ENCODE peak calls at places on chromosomes 5 and 9, in six cellular contexts. L, J, P, U, I and X are unnamed samples.

GRCh38 chr5:195401-196160 is 4.3 kb downstream of the LRRC14B start:
- DNase-seq in L (no peak), U (no peak), I (no peak), P (no peak), J (no peak), X (no peak)

GRCh38 chr5:77449277-77449676 is 42.8 kb downstream of the WDR41 start:
- DNase-seq in U (no peak), I (no peak), P (no peak), L (no peak), J (no peak), X (no peak)

GRCh38 chr9:105063665-105064247 is 135.8 kb upstream of the ABCA1 start:
- DNase-seq in I (no peak), U (peak), P (no peak), L (peak), J (no peak), X (peak)

GRCh38 chr5:178145965-178146820 is 7.5 kb downstream of the NHP2 start:
- DNase-seq in P (peak), L (peak), J (peak), U (peak), I (peak), X (peak)

GRCh38 chr9:95316274-95316673 is 1.2 kb downstream of the FANCC start:
- DNase-seq in J (no peak), I (no peak), L (no peak), U (no peak), P (no peak), X (no peak)

GRCh38 chr9:131799177-131799823 is 59.4 kb upstream of the RAPGEF1 start:
- DNase-seq in P (peak), I (no peak), U (no peak), L (peak), J (peak), X (peak)

GRCh38 chr5:32984851-32985250 is 273.7 kb downstream of the NPR3 start:
- DNase-seq in L (peak), J (no peak), P (no peak), U (no peak), I (no peak), X (no peak)

GRCh38 chr9:116901260-116901659 is 214.2 kb downstream of the TRIM32 start:
- DNase-seq in L (peak), J (no peak), P (no peak), I (no peak), U (peak), X (peak)

GRCh38 chr9:70475211-70475610 is 60.8 kb upstream of the KLF9 start:
- DNase-seq in P (no peak), U (no peak), J (no peak), L (no peak), I (no peak), X (peak)

GRCh38 chr5:145499483-145499882 is 335.7 kb downstream of the PRELID2 start:
- DNase-seq in I (no peak), L (peak), P (no peak), J (no peak), U (no peak), X (peak)

GRCh38 chr9:120138955-120139354 is 441.0 kb downstream of the CDK5RAP2 start:
- DNase-seq in U (no peak), J (no peak), P (no peak), L (no peak), I (no peak), X (no peak)

GRCh38 chr9:118929317-118929716 is 439.9 kb downstream of the BRINP1 start:
- DNase-seq in L (peak), P (no peak), U (no peak), J (no peak), I (no peak), X (peak)

GRCh38 chr5:129460951-129461815 is 1.1 kb downstream of the ADAMTS19 start:
- DNase-seq in I (no peak), U (peak), J (peak), P (peak), L (no peak), X (peak)

GRCh38 chr5:172550996-172551395 is 90.1 kb upstream of the NEURL1B start:
- DNase-seq in J (no peak), L (no peak), P (no peak), I (no peak), U (no peak), X (no peak)

GRCh38 chr5:95761771-95762680 is 30.9 kb downstream of the RHOBTB3 start:
- DNase-seq in U (no peak), J (no peak), P (no peak), I (no peak), L (peak), X (peak)

GRCh38 chr9:110640736-110641135 is 27.9 kb upstream of the MUSK start:
- DNase-seq in U (no peak), L (no peak), I (no peak), P (no peak), J (no peak), X (no peak)

GRCh38 chr9:123119566-123119965 is 86.1 kb downstream of the GPR21 start:
- DNase-seq in J (no peak), I (no peak), L (no peak), P (no peak), U (peak), X (no peak)

GRCh38 chr9:92759990-92760893 is 4.4 kb downstream of the BICD2 start:
- DNase-seq in U (no peak), L (no peak), P (peak), I (no peak), J (no peak), X (no peak)

GRCh38 chr5:31385774-31386537 is 145.9 kb downstream of the DROSHA start:
- DNase-seq in P (no peak), I (no peak), L (peak), J (no peak), U (no peak), X (peak)

GRCh38 chr9:36903541-36904435 is 130.3 kb downstream of the PAX5 start:
- DNase-seq in J (no peak), P (no peak), U (no peak), L (peak), I (no peak), X (peak)

GRCh38 chr5:93886917-93887361 is 145.5 kb upstream of the POU5F2 start:
- DNase-seq in P (no peak), I (no peak), U (no peak), L (peak), J (no peak), X (peak)

GRCh38 chr9:12930906-12931305 is 156.1 kb downstream of the LURAP1L start:
- DNase-seq in L (peak), J (no peak), U (no peak), P (no peak), I (no peak), X (peak)

GRCh38 chr5:97135868-97136267 is 6.5 kb downstream of the LIX1 start:
- DNase-seq in P (no peak), J (no peak), U (no peak), L (no peak), I (no peak), X (no peak)

GRCh38 chr5:132001647-132002561 is 9.6 kb downstream of the ACSL6 start:
- DNase-seq in U (no peak), L (peak), I (no peak), J (no peak), P (peak), X (peak)

GRCh38 chr5:129672006-129672405 is 75.9 kb upstream of the MINAR2 start:
- DNase-seq in U (no peak), L (no peak), I (no peak), J (no peak), P (no peak), X (no peak)

GRCh38 chr5:148002471-148002870 is 61.3 kb upstream of the SPINK5 start:
- DNase-seq in P (no peak), I (no peak), J (no peak), U (no peak), L (no peak), X (no peak)

GRCh38 chr5:42252306-42252705 is 170.9 kb upstream of the GHR start:
- DNase-seq in I (no peak), L (no peak), P (no peak), U (no peak), J (no peak), X (no peak)

GRCh38 chr9:68973619-68974018 is 40.3 kb downstream of the PRKACG start:
- DNase-seq in L (no peak), P (no peak), U (no peak), J (no peak), I (no peak), X (no peak)

DNA sequence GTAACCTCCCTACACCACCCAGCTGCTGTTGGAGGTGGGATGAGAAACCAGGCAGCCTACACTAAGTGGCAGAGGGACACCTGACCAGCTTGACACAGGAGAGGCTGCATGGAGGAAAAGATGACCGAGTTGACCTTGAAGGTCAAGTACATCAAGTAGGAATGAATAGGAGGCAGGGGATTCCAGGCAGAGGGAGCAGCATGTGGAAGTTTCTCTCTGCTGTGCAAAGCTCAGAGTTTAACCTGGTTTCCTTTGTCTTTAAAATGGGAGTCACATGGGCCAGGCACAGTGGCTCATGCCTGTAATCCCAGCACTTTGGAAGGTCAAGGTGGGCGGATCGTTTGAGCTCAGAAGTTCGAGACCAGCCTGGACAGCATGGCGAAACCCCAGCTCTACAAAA is 32.6 kb downstream of the SPRY4 start:
- DNase-seq in U (no peak), L (no peak), P (no peak), J (no peak), I (no peak), X (no peak)
- H2AK5ac ChIP-seq in U (no peak), L (peak), P (no peak), J (no peak), I (no peak), X (no peak)

GRCh38 chr5:142507528-142507927 is 178.4 kb downstream of the FGF1 start:
- DNase-seq in J (no peak), L (no peak), U (peak), I (no peak), P (no peak), X (no peak)
- H2BK120ac ChIP-seq in J (no peak), L (no peak), U (no peak), I (no peak), P (no peak), X (no peak)

DNA sequence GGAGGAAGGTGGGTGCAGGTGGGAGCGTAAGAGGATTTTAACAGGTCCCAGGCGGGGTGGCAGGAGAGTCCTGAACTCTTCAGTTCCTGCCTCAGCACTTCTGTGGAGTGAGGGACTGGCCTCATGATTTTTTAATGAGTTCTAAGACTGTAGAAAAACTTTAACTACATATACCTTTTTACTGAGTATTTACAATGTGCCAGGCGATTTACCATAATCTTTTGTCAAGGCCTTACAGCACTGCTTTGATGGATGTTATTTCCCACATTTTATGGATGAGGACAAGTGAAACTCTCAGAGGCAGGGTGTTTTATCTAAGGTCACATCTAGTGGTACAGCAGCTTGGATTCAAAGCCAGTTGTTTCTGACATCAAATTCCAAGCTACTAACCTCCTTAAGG is 99.5 kb downstream of the PJA2 start:
- DNase-seq in U (no peak), P (no peak), I (no peak), J (no peak), L (no peak), X (no peak)
- H4K91ac ChIP-seq in U (no peak), P (no peak), I (no peak), J (no peak), L (no peak), X (no peak)

GRCh38 chr5:151675956-151676712 is 10.6 kb downstream of the SPARC start:
- DNase-seq in L (no peak), U (no peak), P (no peak), I (no peak), J (no peak), X (no peak)
- H2AK5ac ChIP-seq in L (peak), U (no peak), P (no peak), I (no peak), J (no peak), X (no peak)

GRCh38 chr5:83913593-83913992 is 192.9 kb upstream of the HAPLN1 start:
- DNase-seq in J (no peak), I (no peak), P (no peak), L (peak), U (no peak), X (no peak)

GRCh38 chr5:83914199-83914598 is 193.5 kb upstream of the HAPLN1 start:
- DNase-seq in J (no peak), U (no peak), P (no peak), L (peak), I (no peak), X (peak)

GRCh38 chr5:83914662-83915418 is 194.2 kb upstream of the HAPLN1 start:
- DNase-seq in L (no peak), U (no peak), J (no peak), I (no peak), P (no peak), X (no peak)

GRCh38 chr5:83919071-83920041 is 198.7 kb upstream of the HAPLN1 start:
- DNase-seq in J (no peak), L (peak), P (no peak), U (no peak), I (no peak), X (peak)

DNA sequence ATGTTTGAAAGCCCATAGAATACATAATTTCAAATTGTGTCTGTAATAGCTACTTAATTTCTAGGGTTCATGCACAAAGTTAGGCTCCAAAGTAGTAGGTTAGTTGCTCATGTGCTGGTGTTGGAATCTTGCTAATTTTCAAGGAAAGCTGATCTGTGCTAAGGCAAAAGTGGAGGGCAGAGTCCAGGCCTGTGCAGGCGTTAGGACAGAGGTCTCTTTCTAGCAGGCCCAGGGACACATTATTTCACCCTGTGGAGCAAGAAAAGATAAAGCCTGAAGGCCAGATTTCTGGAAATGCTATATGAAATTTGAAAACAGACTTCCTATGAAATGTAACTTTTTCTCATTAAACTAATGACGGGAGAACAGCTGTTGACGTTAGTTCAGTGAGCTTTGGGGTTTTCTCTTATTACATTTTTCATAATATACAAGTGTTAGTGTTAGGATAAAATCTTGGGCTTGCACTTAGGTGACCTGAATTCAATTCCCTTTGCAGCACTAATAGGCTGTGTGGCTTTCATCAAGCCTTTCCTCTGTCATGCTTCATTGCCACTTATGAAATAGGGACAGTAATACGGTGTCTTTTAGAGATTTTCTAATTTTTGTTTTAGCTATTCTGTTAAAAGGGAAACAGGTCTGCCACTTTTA is 196.7 kb upstream of the HAPLN1 start:
- DNase-seq in I (no peak), P (no peak), J (no peak), L (no peak), U (no peak), X (no peak)
- H2BK120ac ChIP-seq in I (no peak), P (no peak), J (no peak), L (no peak), U (no peak), X (no peak)

GRCh38 chr9:114348261-114348905 is 18.7 kb downstream of the ORM2 start:
- DNase-seq in L (no peak), J (no peak), I (no peak), U (no peak), P (no peak), X (no peak)

GRCh38 chr9:114348906-114349482 is 19.3 kb downstream of the ORM2 start:
- DNase-seq in J (peak), L (peak), P (peak), U (peak), I (peak), X (peak)

GRCh38 chr9:114350636-114351396 is 21.1 kb downstream of the ORM2 start:
- DNase-seq in I (no peak), J (no peak), P (no peak), L (no peak), U (no peak), X (no peak)

GRCh38 chr9:114351932-114352331 is 22.3 kb downstream of the ORM2 start:
- DNase-seq in J (no peak), I (no peak), L (no peak), P (no peak), U (no peak), X (no peak)

GRCh38 chr9:114349713-114350480 is 20.2 kb downstream of the ORM2 start:
- DNase-seq in L (no peak), U (no peak), P (no peak), J (no peak), I (no peak), X (no peak)
- H4K91ac ChIP-seq in L (peak), U (peak), P (no peak), J (no peak), I (no peak), X (peak)